ENCODE peak calls at places on chromosomes 11 and 22, in four cellular contexts. G is mesendoderm, C is NCI-H748 treated with DMSO at 0.1 percent for 48 hours, R is Calu3. H is an unnamed sample.

GRCh38 chr22:40178417-40179409 is 988 bp downstream of the TNRC6B start:
- DNase-seq in G (peak), C (peak), R (no peak), H (peak)

GRCh38 chr22:17980013-17980510 is 44.3 kb downstream of the MICAL3 start:
- DNase-seq in G (no peak), C (no peak), R (no peak), H (peak)

GRCh38 chr22:31093956-31094622 is 13.0 kb downstream of the SMTN start:
- DNase-seq in G (no peak), R (no peak), C (no peak), H (no peak)

GRCh38 chr11:58495906-58496305 is 12.0 kb downstream of the OR5B21 start:
- DNase-seq in R (no peak), G (no peak), C (no peak), H (no peak)

GRCh38 chr11:78085972-78086371 is 6.3 kb upstream of the NDUFC2 start:
- DNase-seq in G (no peak), R (no peak), C (peak), H (no peak)

GRCh38 chr11:64001552-64002427 is 15.6 kb downstream of the OTUB1 start:
- DNase-seq in C (no peak), R (no peak), G (no peak), H (peak)

GRCh38 chr11:61912991-61913698 is 4.2 kb downstream of the RAB3IL1 start:
- DNase-seq in C (no peak), R (no peak), G (no peak), H (no peak)

GRCh38 chr22:46703166-46703995 is 34.7 kb downstream of the CERK start:
- DNase-seq in G (no peak), R (no peak), C (no peak), H (no peak)

GRCh38 chr11:61699737-61700160 is 19.6 kb downstream of the DAGLA start:
- DNase-seq in C (peak), R (peak), G (no peak), H (no peak)

GRCh38 chr11:112507281-112507680 is 246.6 kb upstream of the PLET1 start:
- DNase-seq in G (peak), R (no peak), C (no peak), H (no peak)

GRCh38 chr11:35079581-35079980 is 59.4 kb upstream of the CD44 start:
- DNase-seq in G (no peak), R (no peak), C (no peak), H (no peak)

GRCh38 chr22:29907753-29908515 is 25.0 kb downstream of the MTMR3 start:
- DNase-seq in C (no peak), R (peak), G (peak), H (peak)

GRCh38 chr11:75289919-75290318 is 49.3 kb downstream of the TPBGL start:
- DNase-seq in C (no peak), G (no peak), R (no peak), H (no peak)

GRCh38 chr11:11308249-11308648 is 44.8 kb downstream of the CSNK2A3 start:
- DNase-seq in R (no peak), C (no peak), G (no peak), H (no peak)

GRCh38 chr11:118398797-118399564 is 2.4 kb upstream of the ATP5MG start:
- DNase-seq in G (no peak), R (no peak), C (no peak), H (peak)

GRCh38 chr11:134069426-134069921 is 602 bp downstream of the JAM3 start:
- DNase-seq in R (no peak), G (peak), C (peak), H (peak)